ENCODE peak calls at places on chromosomes 2 and 18, in seven cellular contexts. T is pancreas, G is foreskin keratinocyte, U is sigmoid colon, O is H9, K is GM23248, Z is A549. L is an unnamed sample.

GRCh38 chr18:44903327-44903726 is 222.6 kb downstream of the SETBP1 start:
- DNase-seq in Z (no peak), T (no peak), U (no peak), O (no peak), G (no peak), K (no peak), L (no peak)

GRCh38 chr2:143132360-143132759 is 3.1 kb downstream of the ARHGAP15 start:
- DNase-seq in G (no peak), Z (no peak), K (no peak), O (no peak), T (no peak), U (no peak), L (no peak)

GRCh38 chr2:108193251-108193650 is 46.5 kb upstream of the SULT1C3 start:
- DNase-seq in G (no peak), O (no peak), Z (no peak), U (no peak), T (no peak), K (peak; percentile 16), L (no peak)

GRCh38 chr2:160574472-160575140 is 81.0 kb upstream of the RBMS1 start:
- DNase-seq in O (no peak), Z (no peak), G (peak; percentile 92), U (no peak), K (peak; percentile 93), T (no peak), L (peak; percentile 63)

GRCh38 chr2:206442854-206443734 is at the start of gene ADAM23:
- DNase-seq in O (peak; percentile 89), K (peak; percentile 84), G (no peak), T (peak; percentile 26), Z (peak; percentile 56), U (no peak), L (peak; percentile 61)

GRCh38 chr2:118539290-118539689 is 308.2 kb downstream of the EN1 start:
- DNase-seq in U (no peak), K (peak; percentile 75), Z (no peak), T (peak; percentile 21), G (no peak), O (peak; percentile 57), L (peak; percentile 10)

GRCh38 chr2:152715854-152716428 is 1.3 kb downstream of the PRPF40A start:
- DNase-seq in Z (peak; percentile 64), G (no peak), O (peak; percentile 57), U (no peak), K (peak; percentile 67), T (no peak), L (peak; percentile 44)

GRCh38 chr18:36095936-36096519 is 28.7 kb upstream of the RPRD1A start:
- DNase-seq in K (peak; percentile 81), Z (peak; percentile 10), U (no peak), G (no peak), T (no peak), O (no peak), L (peak; percentile 17)

GRCh38 chr2:128691526-128691925 is 372.9 kb upstream of the HS6ST1 start:
- DNase-seq in K (no peak), G (no peak), U (no peak), Z (no peak), T (no peak), O (no peak), L (no peak)

GRCh38 chr2:64608867-64609228 is 44.9 kb downstream of the SERTAD2 start:
- DNase-seq in K (no peak), G (no peak), O (no peak), U (peak; percentile 67), Z (no peak), T (no peak), L (no peak)

GRCh38 chr2:64766841-64767669 is 113.3 kb upstream of the SERTAD2 start:
- DNase-seq in Z (no peak), T (no peak), O (no peak), U (no peak), K (peak; percentile 75), G (no peak), L (no peak)

GRCh38 chr18:48862116-48862515 is 88.6 kb downstream of the SMAD7 start:
- DNase-seq in G (no peak), Z (no peak), K (no peak), U (no peak), T (no peak), O (no peak), L (no peak)

GRCh38 chr2:138391956-138392355 is 109.6 kb upstream of the SPOPL start:
- DNase-seq in K (peak; percentile 48), U (no peak), T (no peak), Z (no peak), G (no peak), O (no peak), L (no peak)

DNA sequence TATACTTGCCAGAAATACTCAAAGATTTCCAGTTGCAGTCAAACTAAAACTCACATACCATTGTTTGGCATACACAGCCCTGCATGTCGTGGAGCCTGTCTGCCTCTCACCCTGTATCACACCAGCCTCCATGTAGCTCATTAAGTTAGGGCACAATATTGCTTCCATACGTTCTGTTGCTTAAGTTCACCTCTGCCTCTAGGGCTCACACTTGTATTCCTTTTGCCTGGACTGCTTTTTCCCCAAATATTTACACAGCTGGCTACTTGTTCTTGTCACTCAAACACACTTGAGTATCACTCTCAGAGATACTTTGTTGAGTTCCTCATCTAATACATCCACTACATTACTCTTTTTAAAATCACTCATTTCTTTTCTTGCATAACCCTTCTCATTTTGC is 83.1 kb downstream of the PTH2R start:
- DNase-seq in Z (no peak), T (no peak), G (no peak), O (no peak), K (no peak), U (no peak), L (no peak)
- H3K27ac ChIP-seq in Z (no peak overlapping the region), T (no peak overlapping the region), G (no peak overlapping the region), O (no peak overlapping the region), K (no peak overlapping the region), U (no peak overlapping the region), L (no peak overlapping the region)

GRCh38 chr2:109602617-109603188 is 11.1 kb downstream of the SEPTIN10 start:
- DNase-seq in K (no peak), U (no peak), T (no peak), Z (no peak), G (no peak), O (no peak), L (no peak)

GRCh38 chr2:109609352-109610024 is 4.3 kb downstream of the SEPTIN10 start:
- DNase-seq in T (no peak), O (no peak), G (peak; percentile 41), Z (no peak), K (peak; percentile 72), U (no peak), L (no peak)

GRCh38 chr2:109601693-109602250 is 12.0 kb downstream of the SEPTIN10 start:
- DNase-seq in Z (no peak), G (no peak), U (no peak), T (no peak), O (no peak), K (no peak), L (no peak)

GRCh38 chr2:109607766-109608165 is 6.0 kb downstream of the SEPTIN10 start:
- DNase-seq in U (no peak), O (no peak), Z (no peak), K (peak; percentile 85), T (no peak), G (no peak), L (no peak)

GRCh38 chr2:109604597-109604996 is 9.2 kb downstream of the SEPTIN10 start:
- DNase-seq in G (peak; percentile 95), K (peak; percentile 92), O (no peak), U (no peak), Z (peak; percentile 38), T (no peak), L (peak; percentile 69)
- H3K27ac ChIP-seq in G (peak overlapping the region; percentile 76), K (peak overlapping the region; percentile 93), O (no peak overlapping the region), U (no peak overlapping the region), Z (peak overlapping the region; percentile 26), T (no peak overlapping the region), L (peak overlapping the region; percentile 82)

GRCh38 chr2:216299130-216299529 is 73.2 kb downstream of the MARCHF4 start:
- DNase-seq in U (no peak), G (no peak), Z (no peak), K (no peak), O (no peak), T (no peak), L (no peak)

GRCh38 chr2:216299588-216299987 is 72.7 kb downstream of the MARCHF4 start:
- DNase-seq in U (no peak), O (no peak), Z (no peak), K (peak; percentile 77), G (peak; percentile 22), T (no peak), L (no peak)

GRCh38 chr2:216300921-216301320 is 71.4 kb downstream of the MARCHF4 start:
- DNase-seq in K (no peak), G (no peak), T (no peak), O (no peak), Z (no peak), U (no peak), L (no peak)

GRCh38 chr2:216302981-216303676 is 69.2 kb downstream of the MARCHF4 start:
- DNase-seq in G (no peak), U (no peak), T (no peak), K (peak; percentile 63), O (no peak), Z (no peak), L (no peak)

DNA sequence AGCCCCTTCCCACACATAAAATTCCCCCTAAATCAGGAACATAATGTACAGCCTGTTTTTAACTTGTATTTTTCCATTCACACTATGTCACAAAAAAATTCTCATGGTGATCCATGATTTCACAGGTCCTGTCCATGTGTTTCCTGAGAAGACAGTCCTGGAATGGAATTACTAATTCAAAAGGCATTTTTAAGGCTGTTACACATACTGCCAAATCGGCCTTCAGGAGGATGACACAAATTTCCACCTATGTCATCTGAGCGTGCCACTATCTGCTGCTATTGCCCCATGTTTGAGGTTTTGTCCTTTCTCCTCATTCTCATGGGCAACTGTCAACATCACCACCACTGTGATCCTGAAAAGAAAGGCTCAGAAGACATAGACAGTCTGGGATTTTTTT is 73.6 kb downstream of the MARCHF4 start:
- DNase-seq in O (no peak), T (no peak), Z (peak; percentile 38), G (peak; percentile 64), K (peak; percentile 95), U (no peak), L (peak; percentile 69)
- H3K27ac ChIP-seq in O (no peak overlapping the region), T (no peak overlapping the region), Z (peak overlapping the region; percentile 11), G (no peak overlapping the region), K (peak overlapping the region; percentile 88), U (no peak overlapping the region), L (no peak overlapping the region)

GRCh38 chr2:144448389-144449027 is 71.4 kb downstream of the ZEB2 start:
- DNase-seq in K (no peak), U (no peak), O (no peak), T (no peak), Z (no peak), G (no peak), L (no peak)

GRCh38 chr2:144449028-144449406 is 70.9 kb downstream of the ZEB2 start:
- DNase-seq in O (peak; percentile 77), T (no peak), G (no peak), Z (no peak), U (no peak), K (peak; percentile 59), L (no peak)

GRCh38 chr2:144446136-144446535 is 73.8 kb downstream of the ZEB2 start:
- DNase-seq in K (no peak), G (no peak), O (no peak), U (no peak), T (no peak), Z (no peak), L (no peak)

GRCh38 chr2:144445196-144445595 is 74.7 kb downstream of the ZEB2 start:
- DNase-seq in U (no peak), G (no peak), Z (no peak), T (no peak), K (no peak), O (no peak), L (no peak)

DNA sequence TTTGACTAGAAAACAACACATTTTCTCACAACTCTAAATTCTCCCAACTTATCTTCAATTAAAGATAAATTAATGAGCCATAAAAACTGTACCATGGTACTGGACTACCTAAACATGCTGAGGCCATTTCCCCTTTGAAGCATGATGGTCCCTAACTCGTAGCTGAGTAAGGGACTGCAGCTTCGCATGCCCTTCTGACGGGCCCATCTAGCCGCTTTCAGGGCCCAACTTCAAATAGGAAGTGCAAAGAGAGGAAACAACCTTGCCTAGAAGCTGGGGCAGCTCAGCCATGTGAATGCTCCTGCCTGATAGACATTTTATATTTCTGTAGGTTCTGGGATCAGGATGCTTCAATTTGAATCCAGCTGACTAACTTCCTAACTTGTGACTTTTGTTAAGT is 72.4 kb downstream of the ZEB2 start:
- DNase-seq in T (no peak), K (no peak), G (no peak), U (no peak), Z (no peak), O (no peak), L (no peak)
- H3K27ac ChIP-seq in T (no peak overlapping the region), K (no peak overlapping the region), G (no peak overlapping the region), U (no peak overlapping the region), Z (no peak overlapping the region), O (no peak overlapping the region), L (no peak overlapping the region)